ENCODE peak calls at places on chromosome 16, in eight cellular contexts. H, G, B, T, O, S, Y and A are unnamed samples.
A peak's percentile ranks its signal among the peaks of the same experiment; 100 is the strongest.

GRCh38 chr16:31113420-31114124 is 3.9 kb upstream of the KAT8 start:
- DNase-seq in H (peak; percentile 79), G (no peak), B (no peak), T (no peak), O (no peak), S (no peak), Y (no peak), A (no peak)

GRCh38 chr16:27712251-27712711 is 162.3 kb downstream of the KATNIP start:
- DNase-seq in H (no peak), G (peak; percentile 62), B (no peak), T (no peak), O (no peak), S (peak; percentile 27), Y (no peak), A (peak; percentile 33)

GRCh38 chr16:66275795-66276428 is 90.6 kb upstream of the CDH5 start:
- DNase-seq in H (peak; percentile 32), G (no peak), B (no peak), T (no peak), O (no peak), S (no peak), Y (peak; percentile 21), A (peak; percentile 63)

GRCh38 chr16:11742041-11742535 is 569 bp downstream of the TXNDC11 start:
- DNase-seq in H (no peak), G (peak; percentile 83), B (no peak), T (no peak), O (peak; percentile 77), S (peak; percentile 91), Y (peak; percentile 62), A (no peak)

GRCh38 chr16:29745853-29746345 is at the start of gene C16orf54:
- DNase-seq in H (no peak), G (peak; percentile 86), B (peak; percentile 99), T (no peak), O (peak; percentile 74), S (peak; percentile 60), Y (peak; percentile 25), A (no peak)

GRCh38 chr16:4753227-4753626 is 13.7 kb downstream of the ZNF500 start:
- DNase-seq in H (no peak), G (no peak), B (no peak), T (no peak), O (no peak), S (no peak), Y (no peak), A (no peak)

GRCh38 chr16:57593021-57593420 is 35.4 kb upstream of the ADGRG1 start:
- DNase-seq in H (no peak), G (peak; percentile 23), B (no peak), T (no peak), O (peak; percentile 19), S (no peak), Y (no peak), A (no peak)

GRCh38 chr16:30567991-30568638 is 3.4 kb downstream of the ZNF688 start:
- DNase-seq in H (peak; percentile 34), G (no peak), B (peak; percentile 63), T (peak; percentile 33), O (no peak), S (no peak), Y (no peak), A (no peak)

GRCh38 chr16:48176635-48177408 is 21.0 kb upstream of the ABCC12 start:
- DNase-seq in H (no peak), G (no peak), B (no peak), T (no peak), O (no peak), S (no peak), Y (no peak), A (no peak)

GRCh38 chr16:83802559-83802958 is 5.2 kb upstream of the HSBP1 start:
- DNase-seq in H (no peak), G (no peak), B (no peak), T (no peak), O (no peak), S (no peak), Y (no peak), A (no peak)

GRCh38 chr16:30136971-30137601 is 14.1 kb upstream of the MAPK3 start:
- DNase-seq in H (no peak), G (no peak), B (no peak), T (no peak), O (no peak), S (no peak), Y (no peak), A (no peak)

GRCh38 chr16:56311208-56312027 is 113.9 kb downstream of the AMFR start:
- DNase-seq in H (no peak), G (no peak), B (no peak), T (no peak), O (no peak), S (no peak), Y (no peak), A (peak; percentile 51)

GRCh38 chr16:14284371-14284770 is 213.3 kb downstream of the MRTFB start:
- DNase-seq in H (no peak), G (peak; percentile 32), B (no peak), T (no peak), O (no peak), S (no peak), Y (no peak), A (no peak)

GRCh38 chr16:87789437-87790277 is 23.9 kb upstream of the KLHDC4 start:
- DNase-seq in H (peak; percentile 59), G (no peak), B (no peak), T (peak; percentile 39), O (peak; percentile 83), S (no peak), Y (peak; percentile 49), A (no peak)

GRCh38 chr16:11796227-11797165 is 562 bp downstream of the ZC3H7A start:
- DNase-seq in H (no peak), G (peak; percentile 90), B (peak; percentile 53), T (no peak), O (peak; percentile 88), S (peak; percentile 86), Y (peak; percentile 76), A (peak; percentile 40)

GRCh38 chr16:51682905-51683304 is 531.8 kb upstream of the SALL1 start:
- DNase-seq in H (no peak), G (peak; percentile 44), B (no peak), T (no peak), O (no peak), S (no peak), Y (no peak), A (no peak)

DNA sequence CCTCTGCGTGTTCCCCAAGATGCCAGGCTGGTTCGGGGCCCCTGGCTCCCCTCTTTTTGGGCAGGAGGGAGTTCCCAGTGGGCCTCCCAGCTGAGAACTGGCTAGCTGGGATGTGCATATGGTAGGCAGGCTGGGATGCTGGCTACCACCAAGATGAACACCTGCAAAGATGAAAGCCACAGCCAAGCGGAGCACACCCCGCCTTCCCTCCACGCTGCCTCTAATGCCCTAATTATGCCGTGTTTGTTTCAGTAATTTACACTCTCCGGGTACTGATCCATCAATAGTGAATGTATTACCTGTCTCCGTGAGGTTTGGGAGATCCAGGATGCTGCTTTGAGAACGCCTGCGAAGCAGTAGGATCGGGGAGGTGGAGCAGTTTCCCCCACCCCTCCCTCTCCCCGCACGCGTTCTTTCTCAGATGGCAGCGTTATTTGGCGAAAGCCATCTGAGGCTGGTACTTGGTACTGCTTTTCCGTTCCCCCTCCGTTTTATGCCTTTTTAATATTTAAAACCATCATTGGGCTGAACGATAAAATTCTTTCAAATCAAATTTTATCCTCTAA is 28.8 kb upstream of the GSE1 start:
- DNase-seq in H (no peak), G (no peak), B (no peak), T (no peak), O (no peak), S (no peak), Y (no peak), A (no peak)
- H3K4me3 ChIP-seq in H (no peak overlapping the region), G (no peak overlapping the region), B (no peak overlapping the region), T (no peak overlapping the region), O (no peak overlapping the region), S (no peak overlapping the region), Y (no peak overlapping the region), A (no peak overlapping the region)

DNA sequence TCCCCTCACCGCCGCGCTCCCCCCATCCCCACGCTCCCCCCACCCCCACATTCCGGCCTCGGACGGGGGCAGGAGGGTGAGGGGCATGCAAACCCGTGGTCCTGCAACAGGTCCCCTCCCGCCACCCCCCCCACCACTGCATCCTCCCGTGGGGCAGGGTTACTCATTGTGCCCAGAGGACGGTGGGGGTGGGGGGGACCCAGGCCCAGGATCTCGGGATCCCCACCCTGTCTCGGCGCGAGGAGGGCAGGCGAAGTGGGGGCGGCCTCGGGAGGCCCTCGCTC is 8.5 kb downstream of the SLC22A31 start:
- DNase-seq in H (no peak), G (no peak), B (no peak), T (no peak), O (no peak), S (no peak), Y (no peak), A (no peak)
- H3K4me3 ChIP-seq in H (peak overlapping the region; percentile 34), G (no peak overlapping the region), B (no peak overlapping the region), T (peak overlapping the region; percentile 67), O (peak overlapping the region; percentile 50), S (peak overlapping the region; percentile 18), Y (no peak overlapping the region), A (peak overlapping the region; percentile 32)

GRCh38 chr16:370980-371728 is 816 bp upstream of the MRPL28 start:
- DNase-seq in H (no peak), G (no peak), B (no peak), T (no peak), O (peak; percentile 68), S (peak; percentile 79), Y (no peak), A (peak; percentile 20)

GRCh38 chr16:370443-370842 is at the start of gene MRPL28:
- DNase-seq in H (no peak), G (peak; percentile 98), B (peak; percentile 90), T (peak; percentile 91), O (peak; percentile 97), S (peak; percentile 97), Y (peak; percentile 94), A (peak; percentile 90)

GRCh38 chr16:369275-369865 is 968 bp downstream of the MRPL28 start:
- DNase-seq in H (no peak), G (no peak), B (no peak), T (no peak), O (no peak), S (peak; percentile 78), Y (no peak), A (no peak)

GRCh38 chr16:368388-369158 is 1.8 kb downstream of the MRPL28 start:
- DNase-seq in H (no peak), G (no peak), B (no peak), T (no peak), O (no peak), S (peak; percentile 71), Y (no peak), A (no peak)

DNA sequence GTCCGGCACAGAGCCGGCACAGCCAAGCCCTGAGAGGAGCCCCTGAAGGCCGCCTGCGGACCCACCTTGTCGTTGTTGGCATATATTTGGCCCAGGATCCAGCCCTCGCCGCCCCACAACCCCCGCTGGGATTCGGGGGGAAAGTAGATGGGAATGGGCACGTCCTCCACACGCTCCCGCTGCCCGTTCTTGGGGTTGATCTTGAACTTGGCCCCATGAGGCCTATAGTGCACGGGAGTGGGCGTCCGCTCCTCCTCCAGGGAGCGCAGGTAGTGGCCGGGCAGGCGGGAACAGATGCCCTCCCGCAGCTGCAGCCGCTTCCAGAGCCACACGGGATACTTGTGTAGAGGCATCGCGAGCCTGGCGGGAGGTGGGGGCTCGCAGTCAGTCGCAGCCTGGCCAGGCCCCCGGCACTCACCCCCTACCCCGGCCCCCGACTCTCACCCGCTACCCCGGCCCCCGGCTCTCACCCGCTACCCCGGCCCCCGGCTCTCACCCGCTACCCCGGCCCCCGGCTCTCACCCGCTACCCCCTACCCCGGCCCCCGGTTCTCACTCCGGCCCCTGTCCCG is 387 bp downstream of the MRPL28 start:
- DNase-seq in H (no peak), G (no peak), B (no peak), T (no peak), O (no peak), S (peak; percentile 84), Y (no peak), A (no peak)
- H3K4me3 ChIP-seq in H (peak overlapping the region; percentile 39), G (no peak overlapping the region), B (peak overlapping the region; percentile 19), T (peak overlapping the region; percentile 51), O (peak overlapping the region; percentile 65), S (no peak overlapping the region), Y (no peak overlapping the region), A (no peak overlapping the region)

GRCh38 chr16:89097528-89097846 is 3.8 kb downstream of the ACSF3 start:
- DNase-seq in H (no peak), G (no peak), B (no peak), T (no peak), O (no peak), S (peak; percentile 60), Y (no peak), A (no peak)
- H3K4me3 ChIP-seq in H (no peak overlapping the region), G (no peak overlapping the region), B (no peak overlapping the region), T (no peak overlapping the region), O (no peak overlapping the region), S (no peak overlapping the region), Y (no peak overlapping the region), A (no peak overlapping the region)